ENCODE peak calls at places on chromosomes 6 and 20, in eight cellular contexts. Y, U, W, E, Z, D, J and K are unnamed samples.

GRCh38 chr20:58959652-58960051 is 21.4 kb upstream of the NELFCD start:
- DNase-seq in E (no peak), U (no peak), D (no peak), W (no peak), Y (no peak), J (no peak), Z (no peak), K (no peak)

GRCh38 chr20:58717278-58718091 is 24.9 kb downstream of the NPEPL1 start:
- DNase-seq in J (no peak), D (no peak), Z (no peak), E (no peak), W (no peak), Y (no peak), U (no peak), K (no peak)

GRCh38 chr20:25007491-25008305 is 15.1 kb upstream of the APMAP start:
- DNase-seq in W (no peak), Y (no peak), E (no peak), D (no peak), J (no peak), Z (no peak), U (no peak), K (no peak)

GRCh38 chr6:2266845-2267244 is 21.4 kb upstream of the GMDS start:
- DNase-seq in D (no peak), Z (no peak), Y (no peak), W (no peak), J (no peak), E (no peak), U (no peak), K (no peak)

GRCh38 chr20:25461766-25462165 is 54.3 kb downstream of the GINS1 start:
- DNase-seq in D (no peak), E (no peak), J (no peak), Z (no peak), U (no peak), Y (no peak), W (no peak), K (no peak)

GRCh38 chr20:19688031-19688806 is 69.8 kb upstream of the RIN2 start:
- DNase-seq in U (peak), Y (peak), J (peak), D (peak), E (peak), Z (no peak), W (peak), K (peak)

GRCh38 chr6:97689078-97689754 is 406.2 kb upstream of the MMS22L start:
- DNase-seq in W (peak), Z (no peak), D (no peak), E (no peak), J (no peak), Y (no peak), U (no peak), K (no peak)

GRCh38 chr6:17178301-17178700 is 76.5 kb downstream of the STMND1 start:
- DNase-seq in U (no peak), J (no peak), Z (no peak), Y (no peak), W (no peak), D (no peak), E (no peak), K (no peak)

GRCh38 chr6:78465042-78465634 is 402.2 kb upstream of the IRAK1BP1 start:
- DNase-seq in J (no peak), W (no peak), Y (no peak), Z (no peak), D (no peak), E (no peak), U (no peak), K (no peak)

GRCh38 chr20:25076201-25076600 is 5.7 kb downstream of the VSX1 start:
- DNase-seq in Z (no peak), W (no peak), U (peak), D (no peak), E (no peak), Y (no peak), J (no peak), K (no peak)

GRCh38 chr20:62287759-62288534 is 14.8 kb upstream of the ADRM1 start:
- DNase-seq in Z (no peak), Y (no peak), W (no peak), U (no peak), E (no peak), J (no peak), D (no peak), K (no peak)

GRCh38 chr6:161276605-161277155 is 2.8 kb upstream of the AGPAT4 start:
- DNase-seq in Z (no peak), U (no peak), J (no peak), W (no peak), D (no peak), E (no peak), Y (no peak), K (no peak)

GRCh38 chr6:169789944-169790927 is 38.8 kb downstream of the ERMARD start:
- DNase-seq in U (peak), Y (peak), D (peak), E (peak), J (peak), W (peak), Z (no peak), K (no peak)

GRCh38 chr6:1987640-1988039 is 257.8 kb downstream of the GMDS start:
- DNase-seq in J (peak), W (no peak), Y (no peak), U (no peak), Z (no peak), D (no peak), E (no peak), K (no peak)

GRCh38 chr6:5764401-5764955 is 242.2 kb downstream of the NRN1 start:
- DNase-seq in Y (no peak), J (no peak), E (no peak), W (no peak), U (no peak), D (no peak), Z (peak), K (no peak)

GRCh38 chr6:20126102-20126752 is 86.0 kb downstream of the MBOAT1 start:
- DNase-seq in Y (no peak), U (no peak), J (no peak), Z (no peak), E (no peak), D (no peak), W (no peak), K (no peak)

GRCh38 chr6:31396422-31397152 is 6.8 kb upstream of the MICA start:
- DNase-seq in D (peak), U (peak), J (peak), E (peak), Z (no peak), Y (peak), W (peak), K (peak)

GRCh38 chr6:170057034-170057734 is 233.7 kb downstream of the DLL1 start:
- DNase-seq in U (no peak), D (no peak), E (no peak), J (no peak), Y (no peak), W (no peak), Z (no peak), K (no peak)

GRCh38 chr6:25036461-25036860 is 100.7 kb upstream of the RIPOR2 start:
- DNase-seq in U (no peak), J (no peak), W (no peak), D (no peak), Y (no peak), Z (no peak), E (no peak), K (no peak)

GRCh38 chr20:49505518-49505917 is 23.1 kb upstream of the KCNB1 start:
- DNase-seq in E (no peak), W (peak), Y (no peak), D (peak), Z (no peak), U (no peak), J (no peak), K (no peak)

GRCh38 chr6:2971420-2972218 is at the start of gene SERPINB6:
- DNase-seq in Z (no peak), U (no peak), E (peak), Y (peak), D (peak), J (no peak), W (peak), K (peak)

GRCh38 chr20:10673176-10673830 is 496 bp downstream of the JAG1 start:
- DNase-seq in E (no peak), Z (no peak), U (no peak), D (peak), W (peak), Y (no peak), J (no peak), K (peak)

GRCh38 chr20:58907481-58908137 is 55.1 kb downstream of the GNAS start:
- DNase-seq in D (peak), Y (no peak), W (no peak), U (no peak), J (peak), E (peak), Z (peak), K (peak)

GRCh38 chr6:150992682-150993081 is 127.2 kb downstream of the MTHFD1L start:
- DNase-seq in W (peak), Z (no peak), U (no peak), Y (no peak), D (no peak), J (no peak), E (no peak), K (no peak)

GRCh38 chr6:134464690-134465411 is 146.9 kb upstream of the SGK1 start:
- DNase-seq in Z (no peak), W (peak), U (no peak), J (no peak), E (no peak), D (no peak), Y (peak), K (no peak)

GRCh38 chr6:53794073-53794719 is 609 bp upstream of the LRRC1 start:
- DNase-seq in E (peak), D (peak), Y (peak), J (peak), U (peak), Z (peak), W (peak), K (peak)

GRCh38 chr20:40893610-40894242 is 134.9 kb upstream of the TOP1 start:
- DNase-seq in Z (no peak), U (no peak), J (no peak), Y (no peak), D (no peak), W (no peak), E (no peak), K (no peak)

GRCh38 chr20:3471397-3472021 is 691 bp downstream of the ATRN start:
- DNase-seq in J (no peak), U (no peak), W (peak), Y (no peak), E (no peak), Z (no peak), D (peak), K (no peak)

GRCh38 chr6:112338310-112338709 is 8.8 kb upstream of the RFPL4B start:
- DNase-seq in Z (no peak), W (no peak), Y (no peak), U (no peak), E (no peak), D (no peak), J (no peak), K (no peak)

GRCh38 chr6:84346372-84346771 is 118.9 kb upstream of the CEP162 start:
- DNase-seq in J (no peak), E (no peak), Z (no peak), D (peak), W (peak), U (no peak), Y (no peak), K (no peak)

GRCh38 chr6:7587631-7588100 is 2.3 kb upstream of the SNRNP48 start:
- DNase-seq in Y (no peak), E (no peak), J (no peak), D (no peak), W (no peak), Z (no peak), U (no peak), K (no peak)

GRCh38 chr6:41294463-41294862 is 8.0 kb upstream of the TREM1 start:
- DNase-seq in Y (no peak), J (no peak), U (no peak), D (no peak), E (no peak), W (no peak), Z (no peak), K (no peak)

GRCh38 chr20:21353236-21353635 is 44.1 kb downstream of the NKX2-4 start:
- DNase-seq in D (no peak), E (no peak), W (no peak), Z (no peak), J (no peak), U (no peak), Y (no peak), K (no peak)
- TF ChIP-seq REST in D (no peak), E (no peak), W (no peak), Z (no peak), J (no peak), U (no peak), Y (no peak), K (no peak)

DNA sequence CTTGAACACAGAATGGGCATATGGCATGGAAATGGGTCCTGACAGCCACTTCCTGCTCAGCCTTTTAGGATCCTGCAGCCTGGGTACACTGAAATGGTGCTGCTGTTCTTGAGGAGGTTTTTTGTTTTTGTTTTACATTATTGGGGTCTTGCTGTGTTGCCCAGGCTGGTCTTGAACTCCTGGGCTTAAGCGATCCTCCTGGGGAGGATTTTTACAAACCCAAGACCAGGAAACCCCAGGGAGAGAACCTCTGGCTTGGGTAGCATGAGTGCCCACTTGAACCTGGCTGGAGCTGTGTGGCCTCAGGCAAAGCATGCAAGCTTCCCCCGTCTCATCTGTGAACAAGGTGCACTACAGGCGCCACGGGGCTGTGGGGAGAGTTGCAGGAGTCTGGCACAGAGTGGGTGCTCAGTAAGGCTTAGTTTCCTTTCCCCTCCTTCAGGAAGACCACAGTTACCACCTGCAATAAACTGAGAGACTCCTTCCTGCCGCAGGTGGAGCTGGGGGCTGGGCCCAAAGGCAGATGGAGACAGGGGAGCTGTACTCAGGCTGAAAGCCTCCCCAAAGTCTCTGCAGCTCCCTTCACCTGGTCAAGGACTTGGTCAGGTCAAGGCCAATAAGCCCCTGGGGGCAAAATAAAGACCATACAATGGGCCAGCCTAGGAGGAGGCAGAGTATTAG is 1.8 kb downstream of the SLA2 start:
- DNase-seq in Z (no peak), W (no peak), J (no peak), Y (no peak), U (no peak), D (no peak), E (no peak), K (no peak)
- TF ChIP-seq REST in Z (no peak), W (no peak), J (no peak), Y (no peak), U (no peak), D (no peak), E (no peak), K (no peak)

GRCh38 chr6:157763129-157763893 is 59.7 kb upstream of the SNX9 start:
- DNase-seq in Z (no peak), E (peak), Y (peak), U (peak), D (no peak), J (peak), W (peak), K (peak)

GRCh38 chr6:157762636-157763035 is 60.4 kb upstream of the SNX9 start:
- DNase-seq in E (peak), U (no peak), Z (no peak), W (no peak), J (no peak), Y (no peak), D (no peak), K (no peak)

GRCh38 chr6:157761926-157762325 is 61.1 kb upstream of the SNX9 start:
- DNase-seq in U (no peak), Y (no peak), E (no peak), D (no peak), W (no peak), Z (no peak), J (no peak), K (no peak)

GRCh38 chr6:157763894-157764345 is 59.1 kb upstream of the SNX9 start:
- DNase-seq in U (no peak), Z (peak), E (no peak), W (no peak), Y (no peak), J (peak), D (no peak), K (no peak)

GRCh38 chr6:157764346-157765068 is 58.5 kb upstream of the SNX9 start:
- DNase-seq in W (no peak), D (no peak), Y (peak), U (peak), E (peak), J (peak), Z (peak), K (peak)
- TF ChIP-seq REST in W (no peak), D (peak), Y (no peak), U (no peak), E (no peak), J (no peak), Z (peak), K (no peak)

DNA sequence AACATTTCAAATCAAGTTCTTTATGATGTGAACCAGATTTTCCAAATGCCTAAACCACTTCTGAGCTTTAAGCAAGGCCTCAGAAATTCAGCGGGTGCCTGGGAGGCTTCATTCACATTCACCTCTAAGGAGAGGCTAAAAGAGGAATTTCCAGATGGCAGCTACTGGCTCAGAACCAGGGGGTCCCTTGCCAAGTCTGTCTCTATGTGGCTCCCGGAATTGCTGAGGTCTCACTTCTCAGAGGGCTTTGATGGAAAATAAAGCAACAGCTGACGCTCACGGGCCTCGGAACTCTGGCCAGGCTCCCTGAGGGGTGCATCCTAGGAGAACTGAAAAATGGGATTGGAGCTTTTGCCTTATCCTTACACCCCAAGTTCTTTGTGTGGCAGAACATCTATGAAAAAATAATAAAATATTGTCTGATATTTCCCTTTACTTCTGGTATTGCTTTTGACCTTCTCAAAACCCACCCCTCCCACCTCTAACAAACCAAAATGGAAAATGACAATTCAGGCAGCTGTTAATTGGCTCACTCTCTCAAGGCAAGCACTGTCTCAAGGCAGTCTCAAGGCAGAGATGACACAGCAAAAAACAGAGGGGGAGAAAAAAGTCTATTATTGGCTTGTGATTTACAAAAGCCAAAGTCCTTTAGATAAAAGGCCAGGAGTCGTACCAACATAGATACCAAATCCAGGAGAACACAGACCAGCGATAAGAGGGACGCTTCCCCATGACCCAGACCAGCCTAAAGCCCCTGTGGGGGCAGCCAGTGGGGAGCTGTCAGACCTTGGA is 21.8 kb upstream of the LRRN4 start:
- DNase-seq in D (no peak), U (no peak), E (no peak), J (no peak), Y (no peak), W (no peak), Z (no peak), K (no peak)
- TF ChIP-seq REST in D (no peak), U (no peak), E (no peak), J (no peak), Y (no peak), W (no peak), Z (no peak), K (no peak)

GRCh38 chr6:127637830-127638229 is 60.9 kb downstream of the C6orf58 start:
- DNase-seq in W (no peak), J (no peak), Z (no peak), D (no peak), U (no peak), Y (no peak), E (no peak), K (peak)

DNA sequence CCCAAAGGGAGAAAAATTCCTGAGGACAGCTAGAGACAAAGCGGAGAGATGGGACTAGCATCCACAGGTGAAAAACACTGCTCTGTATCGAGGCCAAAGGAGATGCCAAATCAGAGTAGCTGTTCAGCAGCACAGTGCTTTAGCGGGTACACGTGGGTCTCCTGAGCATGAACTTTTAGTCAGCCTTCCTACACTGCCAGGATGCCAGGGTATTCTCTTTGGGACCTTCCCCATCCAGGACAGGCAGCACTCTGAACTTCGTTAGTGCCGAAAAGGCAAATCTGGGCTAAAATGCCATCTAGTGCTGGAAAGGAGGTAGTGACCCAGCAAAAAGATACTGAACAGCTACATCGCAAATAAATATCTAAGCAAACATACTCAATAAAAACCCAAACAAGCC is 64.9 kb downstream of the C6orf58 start:
- DNase-seq in W (peak), E (peak), Y (peak), J (peak), U (peak), D (peak), Z (no peak), K (peak)
- TF ChIP-seq REST in W (no peak), E (no peak), Y (no peak), J (no peak), U (no peak), D (no peak), Z (no peak), K (no peak)